ENCODE peak calls at places on chromosomes 11 and 22, in six cellular contexts. X is HepG2, O is HCT116, E is upper lobe of left lung, B is GM12878, S is K562. I is an unnamed sample.
A peak's percentile ranks its signal among the peaks of the same experiment; 100 is the strongest.

GRCh38 chr11:47331454-47332302 is 20.8 kb downstream of the MYBPC3 start:
- ATAC-seq in X (peak; percentile 5), O (no peak), E (no peak), B (no peak), S (no peak), I (no peak)

GRCh38 chr11:3014314-3014938 is 22.3 kb upstream of the NAP1L4 start:
- ATAC-seq in X (no peak), O (no peak), E (no peak), B (no peak), S (no peak), I (no peak)

GRCh38 chr22:27605390-27605789 is 196.2 kb downstream of the MN1 start:
- ATAC-seq in X (no peak), O (no peak), E (no peak), B (no peak), S (no peak), I (no peak)

GRCh38 chr11:9802291-9802861 is 138.5 kb downstream of the SWAP70 start:
- ATAC-seq in X (no peak), O (no peak), E (no peak), B (no peak), S (peak; percentile 44), I (peak; percentile 91)

GRCh38 chr11:68468217-68468828 is 7.8 kb downstream of the PPP6R3 start:
- ATAC-seq in X (peak; percentile 62), O (no peak), E (no peak), B (peak; percentile 59), S (no peak), I (no peak)

GRCh38 chr22:42644422-42645340 is 4.3 kb upstream of the ATP5MGL start:
- ATAC-seq in X (no peak), O (no peak), E (no peak), B (no peak), S (no peak), I (no peak)

GRCh38 chr11:115222863-115223530 is 281.2 kb downstream of the CADM1 start:
- ATAC-seq in X (no peak), O (no peak), E (no peak), B (peak; percentile 78), S (no peak), I (no peak)

GRCh38 chr22:32502346-32502745 is 27.7 kb downstream of the FBXO7 start:
- ATAC-seq in X (peak; percentile 70), O (no peak), E (no peak), B (no peak), S (peak; percentile 61), I (no peak)

GRCh38 chr11:725624-726202 is 19.7 kb downstream of the EPS8L2 start:
- ATAC-seq in X (no peak), O (no peak), E (no peak), B (peak; percentile 18), S (peak; percentile 9), I (no peak)

GRCh38 chr11:45333506-45333971 is 47.4 kb upstream of the SYT13 start:
- ATAC-seq in X (peak; percentile 34), O (peak; percentile 65), E (no peak), B (peak; percentile 60), S (peak; percentile 88), I (peak; percentile 49)

GRCh38 chr11:46238078-46238966 is 39.1 kb upstream of the CREB3L1 start:
- ATAC-seq in X (peak; percentile 47), O (peak; percentile 49), E (peak; percentile 51), B (peak; percentile 47), S (peak; percentile 50), I (peak; percentile 67)

GRCh38 chr11:71327156-71328085 is 75.0 kb upstream of the SHANK2 start:
- ATAC-seq in X (no peak), O (no peak), E (no peak), B (no peak), S (no peak), I (no peak)

GRCh38 chr11:82992219-82992618 is 79.5 kb downstream of the RAB30 start:
- ATAC-seq in X (no peak), O (no peak), E (no peak), B (no peak), S (peak; percentile 6), I (no peak)

GRCh38 chr22:37199839-37200161 is 11.8 kb upstream of the C1QTNF6 start:
- ATAC-seq in X (peak; percentile 45), O (no peak), E (no peak), B (peak; percentile 2), S (peak; percentile 24), I (no peak)

GRCh38 chr22:29886601-29887000 is 3.6 kb downstream of the MTMR3 start:
- ATAC-seq in X (no peak), O (no peak), E (no peak), B (no peak), S (no peak), I (no peak)

DNA sequence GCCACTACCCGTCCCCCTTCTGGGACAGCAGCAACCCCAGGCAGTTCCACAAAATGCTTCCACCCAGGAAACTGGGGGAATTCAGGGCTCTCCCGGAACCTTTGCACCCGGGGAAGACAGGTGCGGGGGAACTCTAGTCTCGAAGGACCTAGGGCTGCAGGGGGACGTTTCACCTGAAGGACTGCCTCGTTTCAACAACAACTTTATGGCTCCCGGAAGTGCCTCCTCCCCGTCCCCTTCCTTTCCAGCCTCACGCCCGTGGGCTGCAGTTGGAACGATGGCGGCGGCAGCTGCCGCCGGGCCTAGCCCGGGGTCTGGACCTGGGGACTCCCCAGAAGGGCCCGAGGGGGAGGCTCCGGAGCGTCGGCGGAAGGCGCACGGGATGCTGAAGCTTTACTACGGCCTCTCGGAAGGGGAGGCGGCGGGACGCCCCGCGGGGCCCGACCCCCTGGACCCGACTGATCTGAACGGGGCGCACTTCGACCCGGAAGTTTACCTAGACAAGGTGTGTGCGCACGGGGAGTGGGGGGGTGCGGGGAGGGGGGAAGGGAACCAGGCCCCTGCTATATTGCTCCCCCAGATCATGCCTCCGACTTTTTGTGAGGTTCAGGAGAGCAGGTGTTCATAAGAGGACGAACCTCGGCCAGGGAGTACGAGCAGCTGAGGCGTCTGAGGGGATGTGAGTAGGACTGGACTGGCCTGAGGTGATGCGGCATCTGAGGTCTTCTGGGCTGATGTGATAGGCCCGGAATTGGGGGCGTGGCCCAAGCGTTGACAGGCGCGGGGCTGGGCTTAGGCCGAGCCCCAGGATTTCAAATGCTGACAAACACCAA is at the start of gene VPS51:
- ATAC-seq in X (peak; percentile 98), O (peak; percentile 97), E (peak; percentile 97), B (peak; percentile 99), S (peak; percentile 100), I (peak; percentile 96)
- TF ChIP-seq POLR2A in X (peak; percentile 83), O (peak; percentile 94), E (peak; percentile 66), B (peak; percentile 99), S (peak; percentile 94), I (peak; percentile 37)

GRCh38 chr11:61900251-61900650 is 8.9 kb upstream of the FADS3 start:
- ATAC-seq in X (no peak), O (no peak), E (no peak), B (no peak), S (no peak), I (no peak)

GRCh38 chr11:61899146-61899841 is 7.9 kb upstream of the FADS3 start:
- ATAC-seq in X (peak; percentile 85), O (peak; percentile 90), E (peak; percentile 90), B (peak; percentile 95), S (peak; percentile 93), I (peak; percentile 80)

GRCh38 chr11:61897387-61898246 is 6.3 kb upstream of the FADS3 start:
- ATAC-seq in X (peak; percentile 79), O (peak; percentile 76), E (peak; percentile 79), B (peak; percentile 87), S (peak; percentile 87), I (peak; percentile 69)

GRCh38 chr11:61896665-61897386 is 5.5 kb upstream of the FADS3 start:
- ATAC-seq in X (no peak), O (no peak), E (no peak), B (no peak), S (no peak), I (no peak)

GRCh38 chr11:61898247-61898582 is 6.9 kb upstream of the FADS3 start:
- ATAC-seq in X (peak; percentile 6), O (no peak), E (no peak), B (no peak), S (no peak), I (no peak)
- TF ChIP-seq POLR2AphosphoS5 in X (no peak), O (no peak), E (no peak), B (no peak), S (no peak), I (no peak)

GRCh38 chr11:67268684-67269268 is 2.5 kb downstream of the GRK2 start:
- ATAC-seq in X (no peak), O (no peak), E (no peak), B (no peak), S (no peak), I (no peak)

GRCh38 chr11:67268036-67268683 is 1.9 kb downstream of the GRK2 start:
- ATAC-seq in X (no peak), O (no peak), E (no peak), B (peak; percentile 66), S (no peak), I (no peak)

GRCh38 chr11:67265633-67266423 is 445 bp upstream of the GRK2 start:
- ATAC-seq in X (peak; percentile 51), O (peak; percentile 76), E (peak; percentile 61), B (peak; percentile 54), S (peak; percentile 84), I (peak; percentile 82)

GRCh38 chr11:67266424-67267187 is at the start of gene GRK2:
- ATAC-seq in X (peak; percentile 1), O (peak; percentile 56), E (no peak), B (peak; percentile 8), S (peak; percentile 58), I (peak; percentile 56)

DNA sequence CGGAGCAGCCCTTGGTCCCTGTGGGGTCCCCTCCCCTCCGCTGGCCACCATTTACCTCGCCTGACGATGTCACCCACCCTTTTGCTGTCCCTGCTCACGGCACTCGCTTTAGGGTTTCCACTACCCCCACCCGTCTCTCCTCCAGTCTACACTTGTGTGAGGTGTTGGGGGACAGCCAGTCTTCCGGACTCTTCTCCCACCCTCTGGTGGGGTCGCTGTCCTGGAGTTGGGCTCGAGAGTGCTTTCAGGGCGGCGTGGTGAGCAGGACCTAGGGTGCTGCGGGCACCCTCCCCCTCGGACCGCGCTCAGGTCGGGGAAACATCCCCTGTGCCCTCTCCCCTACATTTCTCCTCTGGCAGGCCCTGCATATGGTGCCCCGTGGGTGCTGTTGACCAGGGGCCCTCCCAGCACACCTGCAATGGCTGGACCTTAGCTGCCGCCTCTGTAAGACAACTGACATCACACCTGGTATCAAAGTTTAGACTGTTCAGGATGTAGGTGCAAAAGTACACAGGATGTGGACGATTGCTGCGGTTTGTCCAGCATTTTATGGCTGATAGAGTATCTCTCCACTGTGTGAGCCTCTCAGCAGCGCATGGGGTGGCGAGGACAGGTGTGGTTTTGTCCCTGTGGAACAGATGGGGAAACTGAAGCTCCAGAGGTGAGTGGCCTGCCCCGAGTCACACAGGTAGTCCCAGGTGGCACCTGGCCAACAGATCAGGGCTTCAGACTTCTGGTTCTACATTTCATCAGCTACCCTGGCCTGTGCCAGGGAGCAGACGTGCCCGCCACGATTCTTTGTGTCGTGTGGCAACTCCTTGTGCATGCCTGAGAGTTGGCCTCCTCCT is 1.1 kb downstream of the GRK2 start:
- ATAC-seq in X (peak; percentile 37), O (no peak), E (no peak), B (peak; percentile 4), S (peak; percentile 30), I (no peak)
- TF ChIP-seq POLR2A in X (no peak), O (no peak), E (no peak), B (peak; percentile 48), S (no peak), I (no peak)

GRCh38 chr11:118239509-118239908 is 12.7 kb downstream of the MPZL3 start:
- ATAC-seq in X (no peak), O (no peak), E (no peak), B (no peak), S (no peak), I (no peak)
- TF ChIP-seq POLR2AphosphoS5 in X (no peak), O (no peak), E (no peak), B (no peak), S (no peak), I (no peak)

I was measured in gastroesophageal sphincter.